ENCODE peak calls at places on chromosomes 12 and 14, in six cellular contexts. L is HCT116; F is body of pancreas; Z is pancreas; Y is left ventricle myocardium inferior; O is CD8-positive, alpha-beta memory T cell. S is an unnamed sample.
A peak's percentile ranks its signal among the peaks of the same experiment; 100 is the strongest.

GRCh38 chr14:87334997-87335675 is 657.8 kb downstream of the GALC start:
- DNase-seq in F (no peak), O (no peak), Y (no peak), L (no peak), Z (no peak), S (no peak)

GRCh38 chr14:103224996-103225874 is 102.0 kb downstream of the TNFAIP2 start:
- DNase-seq in Z (no peak), Y (no peak), L (no peak), F (no peak), O (no peak), S (no peak)

GRCh38 chr12:104938371-104938770 is 19.7 kb downstream of the SLC41A2 start:
- DNase-seq in Y (no peak), O (no peak), Z (no peak), F (no peak), L (no peak), S (no peak)

GRCh38 chr14:67641902-67642749 is 22.4 kb downstream of the ARG2 start:
- DNase-seq in Y (no peak), F (no peak), Z (no peak), O (no peak), L (no peak), S (no peak)

GRCh38 chr14:66662374-66662773 is 154.4 kb downstream of the GPHN start:
- DNase-seq in Z (no peak), L (no peak), Y (no peak), F (no peak), O (no peak), S (no peak)

GRCh38 chr12:29309320-29309902 is 71.6 kb downstream of the ERGIC2 start:
- DNase-seq in Y (no peak), O (no peak), L (peak; percentile 10), F (no peak), Z (no peak), S (no peak)

GRCh38 chr12:5573390-5573789 is 141.5 kb downstream of the NTF3 start:
- DNase-seq in Y (no peak), O (no peak), F (no peak), L (no peak), Z (no peak), S (no peak)

GRCh38 chr12:12777056-12777455 is 8.4 kb upstream of the APOLD1 start:
- DNase-seq in O (no peak), Z (no peak), F (no peak), L (no peak), Y (no peak), S (no peak)

GRCh38 chr12:93591137-93591868 is 18.8 kb downstream of the SOCS2 start:
- DNase-seq in O (peak; percentile 12), Y (peak; percentile 78), L (peak; percentile 64), Z (peak; percentile 59), F (peak; percentile 66), S (no peak)

GRCh38 chr14:78005325-78005724 is 164.8 kb upstream of the NRXN3 start:
- DNase-seq in O (no peak), F (no peak), Z (no peak), Y (no peak), L (peak; percentile 81), S (peak; percentile 96)

GRCh38 chr12:95790025-95790911 is at the start of gene NTN4:
- DNase-seq in F (peak; percentile 68), Z (peak; percentile 54), L (no peak), Y (peak; percentile 73), O (peak; percentile 18), S (no peak)

GRCh38 chr14:24982472-24983155 is 67.3 kb downstream of the STXBP6 start:
- DNase-seq in F (no peak), L (no peak), Z (no peak), O (no peak), Y (no peak), S (peak; percentile 79)

GRCh38 chr14:48725001-48725734 is 861.0 kb downstream of the RPS29 start:
- DNase-seq in F (no peak), Y (no peak), O (no peak), Z (no peak), L (no peak), S (no peak)

GRCh38 chr12:132827763-132828703 is 636 bp downstream of the GOLGA3 start:
- DNase-seq in Z (peak; percentile 36), F (peak; percentile 39), O (peak; percentile 19), Y (no peak), L (no peak), S (peak; percentile 40)

GRCh38 chr12:110224379-110225304 is 56.4 kb upstream of the ATP2A2 start:
- DNase-seq in O (no peak), F (no peak), Y (no peak), L (no peak), Z (no peak), S (no peak)

GRCh38 chr14:101134161-101134631 is 230.7 kb upstream of the RTL1 start:
- DNase-seq in O (no peak), Y (no peak), L (no peak), F (no peak), Z (no peak), S (no peak)

GRCh38 chr12:79689477-79690155 is 1.1 kb downstream of the PAWR start:
- DNase-seq in L (no peak), Y (peak; percentile 30), O (no peak), Z (peak; percentile 22), F (peak; percentile 35), S (no peak)

DNA sequence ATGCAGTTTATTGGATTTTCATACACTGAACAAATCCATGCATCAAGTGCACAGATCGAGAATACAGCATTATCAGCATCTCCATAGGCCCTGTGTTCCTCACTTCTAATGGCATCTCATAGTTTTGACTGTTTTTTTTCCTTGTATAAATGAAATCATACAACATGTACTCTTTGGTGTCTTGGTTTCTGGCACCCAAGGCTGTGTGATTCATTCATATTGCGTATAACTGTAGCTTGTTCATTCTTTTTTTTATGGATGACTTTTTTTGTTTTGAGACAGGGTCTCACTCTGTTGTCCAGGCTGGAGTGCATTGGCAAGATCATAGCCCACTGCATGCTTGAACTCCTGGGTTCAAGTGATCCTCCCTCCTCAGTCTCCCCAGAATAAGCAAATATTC is 14.3 kb downstream of the RASSF8 start:
- DNase-seq in Y (no peak), F (no peak), L (no peak), Z (no peak), O (no peak), S (no peak)
- H3K27ac ChIP-seq in Y (no peak overlapping the region), F (no peak overlapping the region), L (no peak overlapping the region), Z (no peak overlapping the region), O (no peak overlapping the region), S (no peak overlapping the region)

GRCh38 chr14:65226824-65227604 is 124.7 kb upstream of the MAX start:
- DNase-seq in F (peak; percentile 79), O (no peak), Z (peak; percentile 79), L (no peak), Y (no peak), S (no peak)

GRCh38 chr14:65224799-65225198 is 122.5 kb upstream of the MAX start:
- DNase-seq in F (peak; percentile 85), O (no peak), L (no peak), Y (no peak), Z (peak; percentile 80), S (no peak)

GRCh38 chr14:65223636-65224035 is 121.3 kb upstream of the MAX start:
- DNase-seq in Z (no peak), F (no peak), O (no peak), Y (no peak), L (no peak), S (no peak)

GRCh38 chr14:65228436-65228835 is 126.1 kb upstream of the MAX start:
- DNase-seq in O (no peak), L (no peak), F (no peak), Y (no peak), Z (no peak), S (no peak)

GRCh38 chr14:65225299-65226159 is 123.2 kb upstream of the MAX start:
- DNase-seq in Y (no peak), L (no peak), Z (peak; percentile 81), O (no peak), F (peak; percentile 80), S (no peak)
- H3K27ac ChIP-seq in Y (no peak overlapping the region), L (no peak overlapping the region), Z (peak overlapping the region; percentile 95), O (no peak overlapping the region), F (peak overlapping the region; percentile 93), S (no peak overlapping the region)

GRCh38 chr12:55831407-55831880 is 2.1 kb upstream of the DNAJC14 start:
- DNase-seq in O (no peak), Y (no peak), F (no peak), Z (no peak), L (no peak), S (no peak)
- H3K27ac ChIP-seq in O (peak overlapping the region; percentile 79), Y (peak overlapping the region; percentile 96), F (peak overlapping the region; percentile 25), Z (no peak overlapping the region), L (no peak overlapping the region), S (peak overlapping the region; percentile 67)

GRCh38 chr14:76717508-76717907 is 43.8 kb upstream of the VASH1 start:
- DNase-seq in L (no peak), Y (no peak), F (no peak), Z (no peak), O (no peak), S (no peak)

GRCh38 chr14:76716285-76716684 is 45.0 kb upstream of the VASH1 start:
- DNase-seq in O (no peak), Y (no peak), Z (no peak), L (no peak), F (no peak), S (no peak)

GRCh38 chr14:76720382-76720813 is 40.9 kb upstream of the VASH1 start:
- DNase-seq in Z (peak; percentile 12), L (no peak), Y (peak; percentile 92), F (peak; percentile 49), O (no peak), S (no peak)

GRCh38 chr14:76718306-76719075 is 42.8 kb upstream of the VASH1 start:
- DNase-seq in Z (no peak), F (no peak), O (no peak), Y (peak; percentile 62), L (no peak), S (no peak)

DNA sequence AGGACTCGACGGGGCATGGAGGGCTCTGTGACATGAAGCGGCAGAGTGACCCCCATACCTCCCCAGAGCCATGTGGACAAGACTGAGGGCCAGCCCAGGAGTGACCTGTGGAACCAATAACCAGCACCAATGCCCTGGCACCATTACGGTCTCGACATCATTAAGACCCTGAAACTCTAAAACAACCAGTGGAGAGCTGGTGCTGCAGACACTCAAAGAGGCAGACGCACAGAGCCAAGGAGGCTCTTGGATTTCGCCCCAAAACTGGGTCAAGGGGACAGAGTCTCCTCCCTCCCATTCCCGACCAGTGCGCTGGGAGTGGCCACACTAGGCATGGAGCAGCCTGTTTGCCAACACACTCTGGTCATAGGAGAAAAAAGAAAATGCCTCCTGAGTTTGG is 41.6 kb upstream of the VASH1 start:
- DNase-seq in L (no peak), O (no peak), Z (no peak), F (no peak), Y (no peak), S (no peak)
- H3K27ac ChIP-seq in L (no peak overlapping the region), O (no peak overlapping the region), Z (no peak overlapping the region), F (no peak overlapping the region), Y (peak overlapping the region; percentile 90), S (no peak overlapping the region)

S was measured in epithelial cell of prostate.